ENCODE peak calls at places on chromosomes 6 and 20, in six cellular contexts. H is upper lobe of left lung, U is A549, Q is GM12878, E is K562, W is HepG2. C is an unnamed sample.

GRCh38 chr20:32007787-32008616 is 2.2 kb upstream of the CCM2L start:
- ATAC-seq in H (peak; percentile 79), U (no peak), Q (no peak), E (peak; percentile 48), W (no peak), C (peak; percentile 86)

GRCh38 chr6:90322976-90323474 is 26.4 kb upstream of the BACH2 start:
- ATAC-seq in H (no peak), U (no peak), Q (no peak), E (no peak), W (no peak), C (no peak)

GRCh38 chr6:166422201-166422940 is 39.6 kb upstream of the MPC1 start:
- ATAC-seq in H (no peak), U (no peak), Q (no peak), E (no peak), W (no peak), C (no peak)

GRCh38 chr6:43970913-43971775 is 156.1 kb downstream of the MRPL14 start:
- ATAC-seq in H (no peak), U (no peak), Q (no peak), E (peak; percentile 69), W (peak; percentile 35), C (no peak)

GRCh38 chr6:89350281-89351037 is 2.1 kb downstream of the UBE2J1 start:
- ATAC-seq in H (no peak), U (no peak), Q (peak; percentile 20), E (no peak), W (no peak), C (no peak)

GRCh38 chr6:30396833-30397479 is 52.0 kb downstream of the RPP21 start:
- ATAC-seq in H (peak; percentile 92), U (peak; percentile 100), Q (peak; percentile 100), E (peak; percentile 100), W (peak; percentile 99), C (peak; percentile 95)

GRCh38 chr6:36033935-36034334 is 6.3 kb downstream of the MAPK14 start:
- ATAC-seq in H (no peak), U (no peak), Q (peak; percentile 55), E (no peak), W (no peak), C (no peak)

GRCh38 chr6:163231356-163232014 is 183.0 kb upstream of the QKI start:
- ATAC-seq in H (peak; percentile 75), U (no peak), Q (no peak), E (no peak), W (no peak), C (no peak)

GRCh38 chr20:41064377-41064776 is 35.8 kb downstream of the TOP1 start:
- ATAC-seq in H (no peak), U (no peak), Q (peak; percentile 93), E (no peak), W (no peak), C (no peak)

GRCh38 chr20:20195011-20195705 is 142.8 kb downstream of the CFAP61 start:
- ATAC-seq in H (no peak), U (no peak), Q (no peak), E (no peak), W (no peak), C (no peak)

GRCh38 chr6:431986-432385 is 40.4 kb downstream of the IRF4 start:
- ATAC-seq in H (no peak), U (no peak), Q (no peak), E (no peak), W (no peak), C (no peak)

GRCh38 chr20:51609251-51609650 is 66.7 kb upstream of the NFATC2 start:
- ATAC-seq in H (no peak), U (no peak), Q (no peak), E (no peak), W (no peak), C (no peak)

GRCh38 chr20:52231230-52231746 is 39.7 kb upstream of the ZFP64 start:
- ATAC-seq in H (no peak), U (peak; percentile 83), Q (peak; percentile 71), E (no peak), W (peak; percentile 94), C (no peak)

GRCh38 chr20:41248371-41249024 is 69.0 kb downstream of the ZHX3 start:
- ATAC-seq in H (peak; percentile 38), U (no peak), Q (no peak), E (no peak), W (no peak), C (peak; percentile 81)

DNA sequence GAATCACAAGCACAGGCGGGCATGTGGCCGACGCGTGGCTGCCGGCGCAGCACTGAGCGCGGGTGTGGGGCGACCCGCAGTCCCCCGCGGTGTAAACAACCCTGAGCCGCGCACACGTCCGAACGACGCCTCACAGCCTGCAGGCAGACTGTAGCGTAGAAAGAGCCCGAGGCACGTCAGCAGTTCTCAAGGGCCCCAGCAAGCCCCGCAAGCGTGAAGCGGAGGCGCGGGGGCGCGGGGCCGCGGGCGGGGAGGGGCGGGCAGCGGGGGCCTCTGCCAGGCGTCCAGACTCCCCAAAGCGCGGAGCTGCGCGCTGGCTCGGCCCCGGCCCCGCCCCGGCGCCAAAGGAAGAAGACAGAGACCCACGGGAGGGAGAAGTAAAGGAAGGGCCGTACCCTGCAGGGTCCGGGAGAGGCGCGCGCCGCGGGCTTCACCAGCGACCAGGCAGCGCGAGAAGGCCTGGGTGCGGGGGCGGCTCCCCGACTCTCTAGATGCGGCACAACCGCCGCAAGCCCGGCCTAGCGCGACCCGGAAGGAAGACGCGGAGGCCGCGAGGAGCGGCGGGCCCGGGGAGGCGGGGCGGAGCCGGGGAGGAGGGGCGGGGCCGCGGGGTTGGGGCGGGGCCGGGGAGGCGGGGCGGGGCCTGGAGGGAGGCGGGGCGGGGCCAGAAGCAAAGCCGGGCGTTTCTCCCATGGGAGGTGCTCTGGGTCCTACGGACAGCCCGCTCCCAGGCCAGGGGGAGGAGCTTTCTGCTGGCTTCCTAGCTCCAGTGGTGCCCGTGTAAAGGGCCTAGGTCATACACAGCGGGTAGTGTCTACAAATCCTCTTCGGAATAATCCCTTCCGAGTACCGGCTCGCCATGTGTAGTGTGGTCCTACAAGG is at the start of gene FBXL4:
- ATAC-seq in H (peak; percentile 97), U (peak; percentile 96), Q (peak; percentile 86), E (peak; percentile 96), W (peak; percentile 94), C (peak; percentile 92)
- TF ChIP-seq EP300 in H (no peak), U (no peak), Q (no peak), E (no peak), W (no peak), C (no peak)

DNA sequence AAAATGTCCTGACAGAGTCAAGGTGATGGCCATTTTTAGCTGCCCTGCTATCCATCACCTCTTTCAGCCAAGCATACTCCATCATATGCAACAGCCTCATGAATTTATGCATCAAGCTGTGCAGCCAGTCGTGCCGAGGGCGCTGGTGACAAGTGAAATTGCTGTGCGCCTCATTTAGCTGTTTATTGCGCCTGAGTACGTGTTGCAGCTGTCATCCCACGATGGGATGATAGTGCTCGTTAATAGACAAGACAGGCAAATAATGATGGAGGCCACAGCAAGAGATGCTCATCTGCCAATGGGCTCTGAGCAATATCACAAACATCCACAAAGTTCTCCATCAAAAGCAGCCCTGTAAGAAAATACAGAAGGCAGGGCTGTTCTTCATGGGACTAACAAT is 562.3 kb upstream of the POU3F2 start:
- ATAC-seq in H (no peak), U (no peak), Q (no peak), E (no peak), W (no peak), C (no peak)
- TF ChIP-seq EP300 in H (no peak), U (no peak), Q (no peak), E (no peak), W (no peak), C (no peak)

GRCh38 chr20:10581823-10582222 is 92.0 kb downstream of the JAG1 start:
- ATAC-seq in H (no peak), U (peak; percentile 72), Q (no peak), E (no peak), W (peak; percentile 46), C (no peak)

GRCh38 chr20:10585308-10585707 is 88.5 kb downstream of the JAG1 start:
- ATAC-seq in H (no peak), U (no peak), Q (no peak), E (no peak), W (no peak), C (no peak)

GRCh38 chr20:10590950-10591349 is 82.8 kb downstream of the JAG1 start:
- ATAC-seq in H (no peak), U (peak; percentile 20), Q (no peak), E (no peak), W (no peak), C (no peak)

GRCh38 chr20:10584319-10584812 is 89.4 kb downstream of the JAG1 start:
- ATAC-seq in H (no peak), U (no peak), Q (no peak), E (no peak), W (no peak), C (no peak)

GRCh38 chr20:10586296-10586695 is 87.5 kb downstream of the JAG1 start:
- ATAC-seq in H (no peak), U (no peak), Q (no peak), E (no peak), W (no peak), C (no peak)
- TF ChIP-seq EP300 in H (no peak), U (no peak), Q (no peak), E (no peak), W (no peak), C (no peak)

GRCh38 chr20:53389516-53389915 is 204.1 kb downstream of the ZNF217 start:
- ATAC-seq in H (no peak), U (no peak), Q (no peak), E (no peak), W (no peak), C (no peak)

GRCh38 chr20:53387983-53388675 is 205.5 kb downstream of the ZNF217 start:
- ATAC-seq in H (no peak), U (no peak), Q (no peak), E (no peak), W (no peak), C (no peak)

GRCh38 chr20:53384392-53384791 is 209.2 kb downstream of the ZNF217 start:
- ATAC-seq in H (no peak), U (no peak), Q (no peak), E (no peak), W (no peak), C (no peak)

GRCh38 chr20:53382263-53382844 is 211.3 kb downstream of the ZNF217 start:
- ATAC-seq in H (no peak), U (no peak), Q (no peak), E (no peak), W (peak; percentile 48), C (no peak)

DNA sequence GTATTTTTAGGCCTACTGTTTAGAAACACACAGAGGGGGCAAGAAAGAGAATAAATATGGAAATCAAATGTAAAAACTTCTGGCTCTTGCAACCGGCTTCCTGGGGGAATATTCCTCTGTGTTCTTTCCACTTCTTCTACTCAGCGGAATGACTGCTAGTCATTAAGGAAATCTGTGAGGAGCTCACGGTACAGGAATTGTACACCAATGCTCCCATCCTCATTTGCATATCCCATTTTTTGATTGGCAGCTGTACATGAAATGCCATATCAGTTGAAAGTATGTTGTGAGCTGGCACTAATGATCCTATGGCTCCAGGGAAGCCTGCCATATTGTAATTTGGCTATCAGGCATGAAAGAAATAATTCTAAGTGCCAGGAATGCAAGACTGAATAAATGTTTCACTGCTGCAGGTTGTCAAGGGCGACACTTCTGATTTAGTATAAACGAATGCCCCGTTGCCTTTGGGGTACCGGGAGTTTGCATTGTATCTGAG is 207.4 kb downstream of the ZNF217 start:
- ATAC-seq in H (no peak), U (no peak), Q (no peak), E (no peak), W (no peak), C (no peak)
- TF ChIP-seq EP300 in H (no peak), U (no peak), Q (no peak), E (no peak), W (no peak), C (no peak)

GRCh38 chr6:40912158-40912946 is 126.7 kb downstream of the UNC5CL start:
- ATAC-seq in H (peak; percentile 61), U (peak; percentile 93), Q (peak; percentile 100), E (peak; percentile 100), W (peak; percentile 98), C (no peak)
- TF ChIP-seq EP300 in H (no peak), U (no peak), Q (no peak), E (no peak), W (no peak), C (no peak)

GRCh38 chr6:42890311-42891198 is 11.1 kb downstream of the RPL7L1 start:
- ATAC-seq in H (peak; percentile 99), U (peak; percentile 95), Q (peak; percentile 95), E (peak; percentile 63), W (peak; percentile 91), C (peak; percentile 99)
- TF ChIP-seq EP300 in H (no peak), U (no peak), Q (no peak), E (no peak), W (no peak), C (no peak)

C was measured in gastroesophageal sphincter.